ENCODE peak calls at places on chromosomes 1 and 21, in eight cellular contexts. R is cardiac muscle cell, A is A549, Z is cardiac fibroblast, L is BE2C, T is brain microvascular endothelial cell, O is left ventricle myocardium inferior, W is Panc1. J is an unnamed sample.

GRCh38 chr1:245475116-245475515 is 320.3 kb downstream of the KIF26B start:
- DNase-seq in O (no peak), Z (peak), R (peak), W (no peak), A (no peak), T (no peak), L (no peak), J (peak)

GRCh38 chr1:23389846-23390321 is 20.2 kb upstream of the ZNF436 start:
- DNase-seq in A (no peak), T (no peak), O (no peak), Z (no peak), R (no peak), W (no peak), L (no peak), J (no peak)

GRCh38 chr21:31557421-31557955 is 102.0 kb upstream of the SOD1 start:
- DNase-seq in T (no peak), Z (no peak), W (no peak), O (no peak), L (peak), A (no peak), R (no peak), J (no peak)

GRCh38 chr1:53125623-53126360 is 16.6 kb downstream of the SLC1A7 start:
- DNase-seq in A (no peak), W (no peak), L (no peak), O (no peak), R (no peak), Z (peak), T (no peak), J (no peak)

GRCh38 chr1:222911866-222912265 is 97.0 kb downstream of the DISP1 start:
- DNase-seq in W (no peak), R (no peak), L (no peak), A (no peak), Z (peak), T (peak), O (no peak), J (peak)

GRCh38 chr1:24900985-24901781 is 28.9 kb downstream of the RUNX3 start:
- DNase-seq in W (no peak), O (no peak), R (no peak), Z (no peak), A (no peak), T (no peak), L (no peak), J (no peak)

GRCh38 chr1:25546193-25546592 is 2.8 kb downstream of the LDLRAP1 start:
- DNase-seq in Z (no peak), O (no peak), A (no peak), L (peak), T (no peak), W (no peak), R (no peak), J (no peak)

GRCh38 chr1:46345281-46345680 is 4.7 kb downstream of the NSUN4 start:
- DNase-seq in L (no peak), R (no peak), A (no peak), T (no peak), Z (no peak), O (no peak), W (no peak), J (no peak)

GRCh38 chr21:32719085-32719484 is 8.7 kb downstream of the SYNJ1 start:
- DNase-seq in Z (no peak), W (no peak), A (no peak), L (no peak), R (no peak), O (no peak), T (no peak), J (no peak)

GRCh38 chr1:169348356-169349036 is 19.1 kb downstream of the NME7 start:
- DNase-seq in R (peak), A (peak), T (peak), W (no peak), Z (peak), L (peak), O (no peak), J (peak)

GRCh38 chr1:236350308-236350707 is 43.8 kb upstream of the EDARADD start:
- DNase-seq in T (no peak), O (no peak), A (no peak), L (no peak), R (no peak), W (no peak), Z (no peak), J (no peak)

GRCh38 chr1:6261615-6261995 is 707 bp upstream of the GPR153 start:
- DNase-seq in W (no peak), L (no peak), T (no peak), A (no peak), R (no peak), Z (no peak), O (no peak), J (no peak)

GRCh38 chr21:29029524-29029923 is 5.1 kb downstream of the USP16 start:
- DNase-seq in A (no peak), Z (no peak), R (no peak), O (no peak), L (no peak), T (no peak), W (no peak), J (no peak)

GRCh38 chr1:25688390-25689119 is 72.0 kb downstream of the MAN1C1 start:
- DNase-seq in R (peak), O (no peak), T (no peak), W (no peak), L (peak), Z (peak), A (no peak), J (no peak)

GRCh38 chr21:16195896-16196443 is 466.2 kb downstream of the USP25 start:
- DNase-seq in R (peak), L (no peak), O (no peak), Z (peak), W (no peak), T (no peak), A (no peak), J (peak)

GRCh38 chr1:200034262-200034557 is 6.7 kb downstream of the NR5A2 start:
- DNase-seq in T (no peak), Z (no peak), O (no peak), L (no peak), A (no peak), R (no peak), W (no peak), J (no peak)

GRCh38 chr1:44146536-44147361 is 5.3 kb upstream of the KLF18 start:
- DNase-seq in L (no peak), A (no peak), R (no peak), W (no peak), T (no peak), O (no peak), Z (no peak), J (no peak)

GRCh38 chr21:20639026-20639425 is 359.2 kb upstream of the NCAM2 start:
- DNase-seq in L (no peak), W (no peak), R (peak), Z (peak), A (no peak), O (no peak), T (no peak), J (peak)

GRCh38 chr1:26697978-26698849 is 2.4 kb downstream of the ARID1A start:
- DNase-seq in R (peak), T (peak), A (peak), O (peak), Z (peak), L (peak), W (peak), J (peak)

GRCh38 chr1:27001570-27002360 is 8.3 kb downstream of the TRNP1 start:
- DNase-seq in T (no peak), Z (peak), W (no peak), L (no peak), A (peak), R (peak), O (peak), J (no peak)

GRCh38 chr21:30463713-30464112 is 16.5 kb downstream of the KRTAP19-1 start:
- DNase-seq in W (peak), Z (no peak), A (peak), T (no peak), R (no peak), L (no peak), O (no peak), J (no peak)

GRCh38 chr21:34075760-34076159 is 2.4 kb downstream of the MRPS6 start:
- DNase-seq in T (no peak), W (no peak), A (no peak), Z (no peak), O (no peak), L (no peak), R (no peak), J (no peak)

GRCh38 chr1:39102537-39103320 is 76.6 kb downstream of the NDUFS5 start:
- DNase-seq in T (peak), R (peak), L (peak), A (peak), O (no peak), Z (peak), W (no peak), J (peak)

GRCh38 chr1:86621286-86621685 is 74.4 kb downstream of the CLCA4 start:
- DNase-seq in A (no peak), Z (no peak), L (no peak), W (no peak), R (no peak), T (no peak), O (no peak), J (no peak)

GRCh38 chr1:22978299-22978698 is 5.6 kb upstream of the LACTBL1 start:
- DNase-seq in W (no peak), Z (no peak), T (peak), O (no peak), A (peak), L (no peak), R (peak), J (peak)

GRCh38 chr1:94772230-94772641 is 47.9 kb upstream of the SLC44A3 start:
- DNase-seq in O (no peak), W (no peak), R (peak), T (no peak), Z (peak), A (no peak), L (no peak), J (peak)

GRCh38 chr1:15833069-15833679 is 14.3 kb upstream of the SPEN start:
- DNase-seq in Z (no peak), O (peak), A (peak), R (no peak), W (no peak), L (no peak), T (peak), J (no peak)

GRCh38 chr1:206469933-206470691 is at the start of gene IKBKE:
- DNase-seq in T (peak), A (peak), L (no peak), W (no peak), Z (peak), O (no peak), R (peak), J (peak)

GRCh38 chr1:184890539-184890973 is 83.8 kb downstream of the NIBAN1 start:
- DNase-seq in Z (peak), L (no peak), O (no peak), R (peak), W (no peak), A (no peak), T (peak), J (peak)

GRCh38 chr1:92168657-92169056 is 49.1 kb upstream of the C1orf146 start:
- DNase-seq in A (no peak), T (no peak), L (no peak), O (no peak), W (no peak), R (no peak), Z (no peak), J (no peak)

GRCh38 chr1:154353460-154353904 is 28.2 kb downstream of the ATP8B2 start:
- DNase-seq in T (peak), W (no peak), R (peak), A (peak), Z (peak), L (no peak), O (no peak), J (peak)

GRCh38 chr1:79128726-79129125 is 122.2 kb upstream of the ADGRL4 start:
- DNase-seq in T (peak), A (peak), R (peak), L (no peak), O (no peak), Z (peak), W (peak), J (peak)

GRCh38 chr1:86648255-86648654 is 56.1 kb upstream of the SH3GLB1 start:
- DNase-seq in W (peak), O (no peak), L (no peak), T (peak), R (peak), A (no peak), Z (peak), J (peak)

GRCh38 chr1:194103516-194104246 is 917.3 kb upstream of the B3GALT2 start:
- DNase-seq in A (no peak), W (no peak), Z (no peak), L (no peak), R (no peak), O (no peak), T (no peak), J (no peak)

GRCh38 chr1:194104247-194104844 is 917.9 kb upstream of the B3GALT2 start:
- DNase-seq in L (peak), T (no peak), W (no peak), Z (no peak), A (no peak), O (no peak), R (no peak), J (no peak)

GRCh38 chr1:194105381-194105780 is 919.0 kb upstream of the B3GALT2 start:
- DNase-seq in Z (no peak), O (no peak), T (no peak), L (no peak), R (no peak), W (no peak), A (no peak), J (no peak)

DNA sequence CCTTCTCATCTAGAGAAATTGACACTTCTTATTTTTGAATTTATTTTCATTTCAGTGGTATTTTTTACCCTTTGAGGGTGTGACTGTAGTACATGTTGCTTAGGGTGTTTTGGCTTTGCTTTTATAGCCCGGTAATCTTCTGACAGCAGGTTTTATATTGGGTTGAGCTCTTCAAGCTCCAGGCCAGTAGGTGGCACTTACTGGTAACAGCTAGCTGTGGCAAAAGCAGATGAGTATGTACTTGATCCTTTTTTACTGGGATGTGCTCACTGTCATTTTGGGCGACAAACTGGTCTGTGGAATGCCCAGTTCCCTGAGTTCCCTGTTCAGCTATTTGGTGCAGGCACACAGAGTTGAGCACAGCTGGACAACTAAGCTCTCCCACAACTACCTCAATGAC is 916.2 kb upstream of the B3GALT2 start:
- DNase-seq in A (peak), Z (peak), L (no peak), T (no peak), R (no peak), O (no peak), W (no peak), J (no peak)
- TF ChIP-seq CTCF in A (no peak), Z (peak), L (peak), T (peak), R (peak), O (no peak), W (peak), J (no peak)

DNA sequence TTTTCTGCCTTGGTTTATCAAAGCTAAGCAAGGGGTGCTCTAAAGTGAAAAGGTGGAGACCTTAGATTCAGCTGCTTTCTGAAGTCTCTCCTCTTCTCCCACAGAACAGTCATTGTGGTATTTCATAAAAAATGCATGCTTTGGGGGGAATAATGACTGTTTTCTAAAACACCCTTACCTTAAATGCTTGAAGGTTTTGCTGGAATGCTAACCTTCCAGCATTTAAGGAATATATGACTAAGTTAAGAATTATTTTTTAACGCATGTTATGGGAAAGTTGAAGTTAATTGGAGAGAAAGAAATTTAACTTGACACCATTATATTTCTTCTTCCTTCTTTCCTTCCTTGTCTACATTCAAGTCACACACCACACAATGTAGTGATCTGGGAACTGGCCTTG is 162.5 kb downstream of the ROR1 start:
- DNase-seq in Z (no peak), W (no peak), L (no peak), A (no peak), R (no peak), T (no peak), O (no peak), J (no peak)
- H3K4me3 ChIP-seq in Z (no peak), W (no peak), L (no peak), A (no peak), R (no peak), T (no peak), O (no peak), J (no peak)

DNA sequence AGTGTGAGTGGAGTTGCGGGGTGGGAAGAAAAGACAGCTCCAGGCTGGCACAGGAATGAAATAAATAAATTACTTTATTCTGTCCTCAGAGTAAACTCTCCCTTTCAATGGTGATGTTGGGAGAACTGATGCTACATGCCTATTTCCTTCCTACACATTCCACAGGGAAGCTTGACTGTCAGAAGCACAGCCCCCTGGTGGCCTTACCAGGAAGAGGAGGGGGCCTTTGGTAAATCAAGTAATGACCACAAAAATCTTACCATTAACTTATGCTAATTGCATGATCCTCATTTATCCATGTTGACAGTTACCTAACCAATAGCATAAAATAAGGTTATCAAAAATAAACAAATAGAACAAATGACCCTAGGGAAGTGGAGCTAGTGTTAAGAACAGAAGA is 605.0 kb upstream of the PKN2 start:
- DNase-seq in Z (peak), W (no peak), O (no peak), T (no peak), A (no peak), L (peak), R (peak), J (peak)
- TF ChIP-seq CTCF in Z (peak), W (peak), O (peak), T (peak), A (no peak), L (peak), R (peak), J (peak)

GRCh38 chr21:36700961-36701911 is 2.3 kb downstream of the SIM2 start:
- DNase-seq in A (no peak), R (no peak), O (no peak), L (no peak), W (no peak), T (no peak), Z (no peak), J (no peak)
- H3K4me3 ChIP-seq in A (peak), R (peak), O (peak), L (no peak), W (peak), T (peak), Z (peak), J (no peak)

DNA sequence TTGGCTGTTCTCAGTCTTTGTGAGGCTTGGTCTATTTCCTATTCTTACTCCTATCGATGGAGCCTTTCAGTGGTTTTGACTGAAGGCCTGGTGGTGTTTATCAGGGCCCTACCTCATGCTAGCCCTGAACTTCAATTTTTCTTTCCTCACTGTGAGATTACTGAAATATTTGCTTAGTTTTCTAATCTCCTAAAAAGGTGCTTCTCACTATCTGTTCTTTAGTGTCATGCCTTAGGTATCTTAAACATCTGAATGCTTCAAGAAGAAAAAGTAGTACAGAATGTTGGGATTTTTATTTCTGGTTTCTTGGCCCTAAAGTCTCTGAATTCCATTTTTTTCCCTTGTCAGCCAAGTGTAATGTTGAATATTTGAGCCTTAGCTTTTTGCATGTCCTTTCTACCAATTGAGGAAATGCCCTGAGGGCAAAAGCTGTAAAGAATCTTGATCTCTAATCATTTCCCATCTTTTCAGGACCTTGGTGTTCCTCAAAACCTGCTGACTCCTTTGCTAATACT is 47.9 kb upstream of the PRKACB start:
- DNase-seq in T (no peak), Z (no peak), W (no peak), R (no peak), O (no peak), L (no peak), A (no peak), J (no peak)
- TF ChIP-seq CTCF in T (no peak), Z (no peak), W (no peak), R (no peak), O (no peak), L (no peak), A (no peak), J (no peak)

DNA sequence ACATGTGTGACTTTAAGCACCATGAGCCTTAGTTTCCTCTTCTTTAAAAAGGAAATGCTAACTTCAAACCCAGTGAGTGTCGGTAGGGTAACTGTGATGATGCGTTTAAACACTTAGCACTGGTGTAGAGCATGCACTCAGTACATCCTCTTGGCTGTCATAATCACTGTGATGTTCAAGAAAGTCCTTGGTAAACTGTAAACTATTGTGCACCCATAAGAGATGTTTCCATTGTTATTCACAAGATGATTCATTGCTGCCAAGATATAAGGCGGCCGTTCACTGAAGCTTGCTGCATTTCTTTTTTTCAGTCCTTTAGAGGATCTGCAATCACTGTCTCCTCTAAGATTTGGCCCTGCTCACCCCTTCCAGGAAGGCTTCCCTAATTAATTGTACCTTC is 61.8 kb upstream of the DAB1 start:
- DNase-seq in R (peak), O (no peak), A (no peak), W (no peak), L (no peak), T (peak), Z (peak), J (peak)
- H3K4me3 ChIP-seq in R (no peak), O (no peak), A (no peak), W (no peak), L (no peak), T (no peak), Z (no peak), J (no peak)

GRCh38 chr1:230711245-230711644 is 2.7 kb downstream of the AGT start:
- DNase-seq in R (peak), L (no peak), O (no peak), Z (no peak), T (no peak), A (no peak), W (no peak), J (no peak)

GRCh38 chr1:230708631-230709580 is 5.0 kb downstream of the AGT start:
- DNase-seq in A (peak), O (peak), L (no peak), Z (peak), R (peak), W (no peak), T (no peak), J (no peak)

GRCh38 chr1:230709619-230710542 is 4.0 kb downstream of the AGT start:
- DNase-seq in L (no peak), Z (no peak), O (no peak), W (no peak), R (no peak), A (no peak), T (no peak), J (no peak)

GRCh38 chr1:230712470-230712942 is 1.4 kb downstream of the AGT start:
- DNase-seq in O (no peak), T (no peak), W (no peak), A (no peak), R (no peak), Z (no peak), L (no peak), J (no peak)

GRCh38 chr1:230710543-230710904 is 3.4 kb downstream of the AGT start:
- DNase-seq in Z (no peak), L (no peak), W (no peak), A (no peak), O (no peak), T (no peak), R (no peak), J (no peak)
- TF ChIP-seq CTCF in Z (no peak), L (no peak), W (no peak), A (no peak), O (no peak), T (no peak), R (no peak), J (no peak)